ENCODE peak calls at places on chromosome 2, in six cellular contexts. Q is A549, B is GM12878, G is HepG2, U is K562, A is upper lobe of left lung. D is an unnamed sample.

GRCh38 chr2:70029814-70030409 is 57.4 kb upstream of the PCBP1 start:
- ATAC-seq in Q (peak), B (no peak), G (no peak), U (peak), A (peak), D (peak)

GRCh38 chr2:11092693-11093335 is 62.5 kb upstream of the SLC66A3 start:
- ATAC-seq in Q (no peak), B (no peak), G (peak), U (no peak), A (no peak), D (no peak)

GRCh38 chr2:170596576-170596975 is 118.6 kb upstream of the SP5 start:
- ATAC-seq in Q (no peak), B (no peak), G (no peak), U (no peak), A (no peak), D (no peak)

GRCh38 chr2:23012499-23012898 is 372.5 kb upstream of the KLHL29 start:
- ATAC-seq in Q (no peak), B (no peak), G (no peak), U (no peak), A (no peak), D (no peak)

GRCh38 chr2:62410926-62411456 is 95.0 kb downstream of the TMEM17 start:
- ATAC-seq in Q (no peak), B (no peak), G (peak), U (no peak), A (no peak), D (peak)

GRCh38 chr2:239328306-239329191 is 72.3 kb downstream of the HDAC4 start:
- ATAC-seq in Q (peak), B (no peak), G (peak), U (peak), A (peak), D (peak)

GRCh38 chr2:98459776-98460175 is 15.1 kb downstream of the INPP4A start:
- ATAC-seq in Q (no peak), B (peak), G (no peak), U (no peak), A (no peak), D (no peak)

GRCh38 chr2:42800981-42801380 is 8.6 kb upstream of the HAAO start:
- ATAC-seq in Q (no peak), B (no peak), G (peak), U (no peak), A (no peak), D (no peak)

GRCh38 chr2:120758181-120759048 is 22.7 kb downstream of the GLI2 start:
- ATAC-seq in Q (no peak), B (peak), G (peak), U (peak), A (peak), D (peak)

GRCh38 chr2:124534015-124534414 is 508.9 kb downstream of the CNTNAP5 start:
- ATAC-seq in Q (no peak), B (no peak), G (no peak), U (no peak), A (no peak), D (peak)

GRCh38 chr2:179180242-179180641 is 84.4 kb downstream of the SESTD1 start:
- ATAC-seq in Q (no peak), B (no peak), G (peak), U (no peak), A (no peak), D (no peak)

GRCh38 chr2:231514951-231515297 is 15.3 kb downstream of the NMUR1 start:
- ATAC-seq in Q (no peak), B (no peak), G (no peak), U (peak), A (no peak), D (peak)

GRCh38 chr2:41722668-41723369 is 325.0 kb upstream of the PKDCC start:
- ATAC-seq in Q (no peak), B (no peak), G (no peak), U (no peak), A (peak), D (peak)

GRCh38 chr2:215320679-215321078 is 8.8 kb downstream of the ATIC start:
- ATAC-seq in Q (no peak), B (no peak), G (peak), U (peak), A (no peak), D (no peak)

GRCh38 chr2:134549104-134549503 is 169.7 kb downstream of the TMEM163 start:
- ATAC-seq in Q (no peak), B (no peak), G (no peak), U (no peak), A (no peak), D (peak)

GRCh38 chr2:96143848-96144480 is 1.3 kb downstream of the DUSP2 start:
- ATAC-seq in Q (no peak), B (no peak), G (peak), U (no peak), A (no peak), D (no peak)

GRCh38 chr2:120012363-120012762 is 514 bp upstream of the EPB41L5 start:
- ATAC-seq in Q (peak), B (no peak), G (peak), U (no peak), A (no peak), D (no peak)

GRCh38 chr2:32166115-32166549 is 468 bp downstream of the SLC30A6 start:
- ATAC-seq in Q (no peak), B (peak), G (no peak), U (no peak), A (no peak), D (no peak)

GRCh38 chr2:25041307-25041927 is 459 bp upstream of the EFR3B start:
- ATAC-seq in Q (peak), B (peak), G (peak), U (no peak), A (peak), D (peak)

GRCh38 chr2:9390991-9391390 is 32.3 kb downstream of the ITGB1BP1 start:
- ATAC-seq in Q (no peak), B (no peak), G (no peak), U (no peak), A (no peak), D (no peak)

GRCh38 chr2:60998628-60999545 is 18.6 kb upstream of the PEX13 start:
- ATAC-seq in Q (peak), B (peak), G (peak), U (peak), A (no peak), D (no peak)

GRCh38 chr2:208065476-208065875 is 40.1 kb upstream of the PLEKHM3 start:
- ATAC-seq in Q (no peak), B (no peak), G (peak), U (no peak), A (no peak), D (no peak)

GRCh38 chr2:44731505-44731904 is 210.0 kb upstream of the SIX3 start:
- ATAC-seq in Q (no peak), B (peak), G (no peak), U (no peak), A (no peak), D (no peak)

DNA sequence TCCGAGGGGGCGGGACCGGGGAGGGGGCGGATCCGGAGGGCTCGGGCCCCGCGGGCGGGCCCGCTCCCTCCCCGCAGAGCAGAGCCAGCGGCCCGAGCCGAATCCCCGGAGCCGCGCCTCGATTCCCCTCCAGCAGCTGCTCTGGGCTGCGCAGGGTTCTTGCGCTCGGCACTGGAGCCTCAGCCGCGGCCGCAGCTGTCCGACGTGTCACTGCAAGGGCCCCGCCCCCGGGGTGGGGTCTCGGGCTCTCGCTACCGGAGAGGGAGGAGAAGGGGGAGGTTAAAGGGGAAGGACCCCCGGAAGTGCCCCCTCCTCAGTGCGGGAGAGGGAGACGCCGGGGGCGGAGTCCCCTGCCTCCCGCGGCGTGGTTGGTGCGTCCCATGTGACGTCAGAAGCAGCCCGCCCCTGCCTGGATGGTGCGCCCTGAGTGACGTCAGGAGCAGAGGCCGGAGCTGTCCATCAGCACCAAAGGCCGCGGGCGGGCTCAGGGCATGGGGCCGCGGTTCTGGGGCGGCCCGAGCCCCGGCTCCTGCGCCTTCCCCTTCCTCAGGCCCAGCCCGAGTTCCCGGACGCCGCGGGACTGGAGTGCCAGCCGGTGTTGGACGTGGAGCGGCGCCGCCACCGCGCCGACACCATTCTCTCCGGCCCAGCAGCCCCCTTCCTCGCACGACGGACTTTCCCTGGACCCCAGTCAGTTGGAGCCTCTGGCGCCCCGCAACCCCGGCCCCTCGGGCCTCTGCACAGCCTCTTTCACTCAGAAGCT is at the start of the genes CHPF and TMEM198:
- ATAC-seq in Q (peak), B (peak), G (peak), U (peak), A (peak), D (peak)
- TF ChIP-seq EP300 in Q (no peak), B (no peak), G (peak), U (no peak), A (no peak), D (no peak)

DNA sequence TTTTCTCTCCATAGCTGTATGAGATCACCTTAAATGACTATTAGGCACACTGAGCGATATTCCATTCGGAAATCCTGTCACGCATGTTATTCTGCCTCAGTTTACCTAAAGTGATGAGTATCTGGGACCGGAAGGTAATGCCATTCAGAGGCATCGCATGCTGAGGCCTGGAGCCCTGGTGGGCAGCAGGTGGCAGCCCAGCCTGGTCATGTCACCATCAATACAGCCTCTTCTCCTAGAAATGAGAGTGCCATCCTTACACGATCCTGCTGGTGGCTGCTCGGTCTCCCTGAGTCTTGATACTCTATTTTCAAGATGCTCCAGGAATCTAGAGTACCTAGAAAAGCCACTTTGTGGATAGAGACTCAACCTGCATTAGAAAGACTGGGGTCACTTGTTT is 119.8 kb downstream of the EIPR1 start:
- ATAC-seq in Q (no peak), B (no peak), G (no peak), U (no peak), A (no peak), D (no peak)
- TF ChIP-seq EP300 in Q (no peak), B (no peak), G (no peak), U (no peak), A (no peak), D (no peak)

GRCh38 chr2:158693476-158693875 is 101.6 kb upstream of the DAPL1 start:
- ATAC-seq in Q (no peak), B (no peak), G (no peak), U (no peak), A (no peak), D (no peak)

GRCh38 chr2:158688722-158689121 is 106.4 kb upstream of the DAPL1 start:
- ATAC-seq in Q (peak), B (no peak), G (no peak), U (no peak), A (no peak), D (no peak)

GRCh38 chr2:158692372-158693103 is 102.6 kb upstream of the DAPL1 start:
- ATAC-seq in Q (no peak), B (no peak), G (peak), U (no peak), A (no peak), D (no peak)

GRCh38 chr2:158691619-158692018 is 103.5 kb upstream of the DAPL1 start:
- ATAC-seq in Q (no peak), B (no peak), G (no peak), U (no peak), A (no peak), D (no peak)

DNA sequence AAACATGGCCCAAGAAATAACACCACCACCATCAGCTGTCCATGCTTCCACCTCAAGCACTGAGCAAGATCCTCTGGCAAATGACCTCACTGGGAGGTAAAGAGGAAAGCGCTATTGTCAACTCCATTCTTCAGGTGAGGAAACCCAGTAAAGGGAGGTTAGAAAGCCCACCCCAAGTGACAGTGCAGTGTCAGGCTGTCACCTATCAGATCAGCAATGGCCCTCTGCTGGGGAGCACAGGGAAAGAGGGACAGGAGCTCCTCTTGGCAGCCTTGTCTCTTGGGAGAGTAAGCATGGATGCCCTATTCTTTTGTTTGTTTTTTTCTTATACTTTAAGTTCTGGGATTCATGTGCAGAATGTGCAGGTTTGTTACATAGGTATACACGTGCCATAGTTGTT is 104.3 kb upstream of the DAPL1 start:
- ATAC-seq in Q (no peak), B (no peak), G (peak), U (peak), A (no peak), D (no peak)
- TF ChIP-seq EP300 in Q (no peak), B (no peak), G (no peak), U (no peak), A (no peak), D (no peak)

GRCh38 chr2:210387074-210387473 is 72.1 kb upstream of the MYL1 start:
- ATAC-seq in Q (no peak), B (no peak), G (no peak), U (no peak), A (no peak), D (no peak)

GRCh38 chr2:210392469-210392881 is 77.5 kb upstream of the MYL1 start:
- ATAC-seq in Q (no peak), B (no peak), G (no peak), U (no peak), A (no peak), D (no peak)

DNA sequence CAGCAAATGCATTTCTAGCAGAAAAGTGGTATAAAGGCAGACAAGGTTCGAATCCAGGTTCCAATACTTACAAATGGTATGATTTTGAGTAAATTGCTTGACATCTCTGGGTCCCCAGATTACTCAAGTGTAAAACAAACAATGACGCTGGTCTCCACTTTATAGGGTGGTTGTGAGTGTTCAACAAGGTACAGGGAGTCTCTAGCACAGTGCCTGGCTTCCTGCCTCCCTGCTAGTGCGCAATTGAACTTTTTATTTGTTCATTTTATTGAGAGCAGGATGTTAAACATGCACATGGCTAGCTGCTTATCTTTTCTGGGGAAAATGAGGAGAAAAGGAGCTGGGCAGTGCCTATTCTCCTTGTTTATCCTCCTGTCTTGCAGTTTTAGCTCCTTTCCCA is 74.9 kb upstream of the MYL1 start:
- ATAC-seq in Q (no peak), B (no peak), G (no peak), U (no peak), A (peak), D (no peak)
- TF ChIP-seq EP300 in Q (no peak), B (no peak), G (no peak), U (no peak), A (no peak), D (no peak)

GRCh38 chr2:85807756-85808155 is 54.0 kb downstream of the ATOH8 start:
- ATAC-seq in Q (no peak), B (no peak), G (no peak), U (no peak), A (no peak), D (no peak)
- TF ChIP-seq EP300 in Q (no peak), B (no peak), G (no peak), U (no peak), A (no peak), D (no peak)

DNA sequence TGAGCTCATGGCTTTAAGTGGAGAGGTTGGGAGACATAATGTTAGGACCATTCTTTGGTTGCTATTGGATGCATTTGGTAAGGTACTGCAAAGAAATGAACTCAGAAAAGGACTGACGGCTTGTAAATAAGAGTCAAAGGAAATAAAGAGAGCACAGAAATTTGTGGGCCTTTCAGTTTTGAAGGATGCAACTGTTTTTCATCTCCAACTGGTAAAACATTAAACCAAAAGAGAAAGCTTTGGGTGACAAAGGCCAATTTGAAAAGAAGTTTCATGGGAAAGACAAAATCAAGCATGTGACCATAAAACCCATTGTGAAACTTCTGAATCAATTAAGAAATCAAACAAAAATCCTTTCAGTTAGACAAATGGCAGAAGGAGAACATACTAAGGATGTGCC is 77.8 kb upstream of the SPOPL start:
- ATAC-seq in Q (no peak), B (no peak), G (peak), U (no peak), A (no peak), D (no peak)
- TF ChIP-seq EP300 in Q (no peak), B (no peak), G (peak), U (no peak), A (no peak), D (no peak)

GRCh38 chr2:123144082-123144481 is 881.0 kb upstream of the CNTNAP5 start:
- ATAC-seq in Q (no peak), B (no peak), G (no peak), U (no peak), A (no peak), D (no peak)
- TF ChIP-seq EP300 in Q (no peak), B (no peak), G (no peak), U (no peak), A (no peak), D (no peak)

GRCh38 chr2:1626271-1626681 is 118.0 kb downstream of the PXDN start:
- ATAC-seq in Q (no peak), B (no peak), G (no peak), U (no peak), A (no peak), D (no peak)

GRCh38 chr2:1622521-1623200 is 121.7 kb downstream of the PXDN start:
- ATAC-seq in Q (no peak), B (no peak), G (no peak), U (no peak), A (no peak), D (no peak)

GRCh38 chr2:1623906-1624445 is 120.3 kb downstream of the PXDN start:
- ATAC-seq in Q (no peak), B (no peak), G (no peak), U (no peak), A (no peak), D (no peak)

GRCh38 chr2:1627628-1628371 is 116.5 kb downstream of the PXDN start:
- ATAC-seq in Q (no peak), B (no peak), G (no peak), U (no peak), A (no peak), D (no peak)

GRCh38 chr2:1625281-1626001 is 118.9 kb downstream of the PXDN start:
- ATAC-seq in Q (peak), B (no peak), G (no peak), U (no peak), A (peak), D (peak)
- TF ChIP-seq EP300 in Q (no peak), B (no peak), G (no peak), U (no peak), A (no peak), D (no peak)

D was measured in gastroesophageal sphincter.